ENCODE peak calls at places on chromosomes 3 and 15, in seven cellular contexts. One of them, this sample, is unnamed.

GRCh38 chr3:187368251-187368733 is at the start of gene RTP4:
- DNase-seq in T-helper 2 cell: no peak
- DNase-seq in endodermal cell: no peak
- DNase-seq in H9: no peak
- DNase-seq in EH: peak; percentile 34
- DNase-seq in fibroblast of gingiva: peak; percentile 59
- DNase-seq in NCI-H524: no peak
- DNase-seq in this sample: peak; percentile 24

GRCh38 chr15:50854594-50855490 is 53.6 kb upstream of the AP4E1 start:
- DNase-seq in fibroblast of gingiva: peak; percentile 41
- DNase-seq in T-helper 2 cell: no peak
- DNase-seq in H9: no peak
- DNase-seq in EH: peak; percentile 63
- DNase-seq in NCI-H524: no peak
- DNase-seq in endodermal cell: no peak
- DNase-seq in this sample: no peak

GRCh38 chr15:41631880-41632279 is 28.3 kb upstream of the MGA start:
- DNase-seq in fibroblast of gingiva: no peak
- DNase-seq in T-helper 2 cell: no peak
- DNase-seq in NCI-H524: no peak
- DNase-seq in H9: no peak
- DNase-seq in EH: no peak
- DNase-seq in endodermal cell: no peak
- DNase-seq in this sample: no peak

GRCh38 chr15:100255644-100256043 is 86.1 kb downstream of the ADAMTS17 start:
- DNase-seq in H9: no peak
- DNase-seq in NCI-H524: no peak
- DNase-seq in fibroblast of gingiva: no peak
- DNase-seq in EH: no peak
- DNase-seq in T-helper 2 cell: no peak
- DNase-seq in endodermal cell: peak; percentile 55
- DNase-seq in this sample: no peak

GRCh38 chr3:71718069-71718468 is 7.1 kb downstream of the EIF4E3 start:
- DNase-seq in H9: no peak
- DNase-seq in endodermal cell: no peak
- DNase-seq in EH: no peak
- DNase-seq in fibroblast of gingiva: no peak
- DNase-seq in NCI-H524: no peak
- DNase-seq in T-helper 2 cell: peak; percentile 50
- DNase-seq in this sample: no peak

GRCh38 chr3:114519415-114519814 is 225.6 kb downstream of the TIGIT start:
- DNase-seq in endodermal cell: peak; percentile 70
- DNase-seq in fibroblast of gingiva: peak; percentile 82
- DNase-seq in EH: peak; percentile 43
- DNase-seq in H9: peak; percentile 51
- DNase-seq in NCI-H524: peak; percentile 23
- DNase-seq in T-helper 2 cell: no peak
- DNase-seq in this sample: no peak

GRCh38 chr3:28916713-28917499 is 364.0 kb upstream of the RBMS3 start:
- DNase-seq in NCI-H524: peak; percentile 71
- DNase-seq in endodermal cell: peak; percentile 63
- DNase-seq in EH: peak; percentile 56
- DNase-seq in T-helper 2 cell: no peak
- DNase-seq in H9: peak; percentile 36
- DNase-seq in fibroblast of gingiva: peak; percentile 71
- DNase-seq in this sample: no peak

GRCh38 chr3:73546961-73547360 is 77.8 kb downstream of the PDZRN3 start:
- DNase-seq in T-helper 2 cell: no peak
- DNase-seq in H9: no peak
- DNase-seq in fibroblast of gingiva: peak; percentile 68
- DNase-seq in endodermal cell: no peak
- DNase-seq in EH: peak; percentile 97
- DNase-seq in NCI-H524: no peak
- DNase-seq in this sample: no peak

GRCh38 chr15:40291088-40291574 is 8.3 kb upstream of the ANKRD63 start:
- DNase-seq in NCI-H524: peak; percentile 64
- DNase-seq in endodermal cell: peak; percentile 87
- DNase-seq in H9: peak; percentile 71
- DNase-seq in EH: peak; percentile 69
- DNase-seq in fibroblast of gingiva: peak; percentile 49
- DNase-seq in T-helper 2 cell: no peak
- DNase-seq in this sample: no peak

GRCh38 chr15:38603672-38604071 is 39.1 kb upstream of the RASGRP1 start:
- DNase-seq in H9: no peak
- DNase-seq in T-helper 2 cell: no peak
- DNase-seq in NCI-H524: no peak
- DNase-seq in endodermal cell: no peak
- DNase-seq in EH: no peak
- DNase-seq in fibroblast of gingiva: no peak
- DNase-seq in this sample: no peak

This sample was measured in naive thymus-derived CD8-positive, alpha-beta T cell.